ENCODE peak calls at places on chromosomes 4 and X, in four cellular contexts. E is KBM-7; A is prostate gland; V is stimulated activated CD8-positive, alpha-beta memory T cell treated with anti-CD3 and anti-CD28 coated beads, Interleukin-7, amount 100 ng/mL, for 1 hour. U is an unnamed sample.
A peak's percentile ranks its signal among the peaks of the same experiment; 100 is the strongest.

GRCh38 chr4:169659736-169660670 is 39.6 kb downstream of the CLCN3 start:
- DNase-seq in E (peak; percentile 74), A (peak; percentile 94), V (peak; percentile 27), U (peak; percentile 87)

GRCh38 chr4:101643201-101643600 is 147.3 kb upstream of the BANK1 start:
- DNase-seq in E (no peak), A (no peak), V (no peak), U (no peak)

GRCh38 chr4:16026155-16026761 is 57.6 kb downstream of the PROM1 start:
- DNase-seq in E (peak; percentile 59), A (peak; percentile 34), V (no peak), U (no peak)

GRCh38 chr4:33592701-33593100 is 2651.6 kb downstream of the ARAP2 start:
- DNase-seq in E (no peak), A (no peak), V (no peak), U (no peak)

GRCh38 chrX:2984342-2984741 is 22.0 kb upstream of the ARSH start:
- DNase-seq in E (no peak), A (no peak), V (no peak), U (no peak)

GRCh38 chr4:8702516-8703400 is 110.2 kb downstream of the CPZ start:
- DNase-seq in E (no peak), A (no peak), V (no peak), U (no peak)

GRCh38 chrX:115679460-115679859 is 118.5 kb downstream of the PLS3 start:
- DNase-seq in E (peak; percentile 26), A (no peak), V (no peak), U (no peak)

GRCh38 chr4:69832326-69833030 is 27.5 kb downstream of the SULT1E1 start:
- DNase-seq in E (peak; percentile 59), A (no peak), V (no peak), U (no peak)

GRCh38 chr4:113248320-113248719 is 198.9 kb downstream of the ANK2 start:
- DNase-seq in E (no peak), A (no peak), V (no peak), U (no peak)

GRCh38 chr4:21656832-21657231 is 291.7 kb downstream of the KCNIP4 start:
- DNase-seq in E (no peak), A (no peak), V (no peak), U (no peak)

GRCh38 chr4:105387466-105387865 is 86.4 kb downstream of the PPA2 start:
- DNase-seq in E (no peak), A (no peak), V (no peak), U (no peak)

GRCh38 chrX:143298663-143299241 is 218.5 kb downstream of the SPANXN3 start:
- DNase-seq in E (no peak), A (no peak), V (no peak), U (no peak)

GRCh38 chr4:183637461-183637860 is 21.5 kb downstream of the RWDD4 start:
- DNase-seq in E (no peak), A (no peak), V (no peak), U (no peak)

GRCh38 chr4:136847881-136848621 is 684.2 kb downstream of the PCDH18 start:
- DNase-seq in E (no peak), A (no peak), V (no peak), U (no peak)

GRCh38 chrX:20265221-20265725 is 1.4 kb downstream of the RPS6KA3 start:
- DNase-seq in E (peak; percentile 78), A (peak; percentile 43), V (peak; percentile 37), U (no peak)

GRCh38 chr4:1910643-1911042 is 39.5 kb downstream of the NSD2 start:
- DNase-seq in E (peak; percentile 58), A (peak; percentile 26), V (no peak), U (no peak)

GRCh38 chr4:170420255-170420693 is 330.5 kb upstream of the AADAT start:
- DNase-seq in E (peak; percentile 97), A (no peak), V (no peak), U (no peak)

GRCh38 chr4:27684501-27685077 is 823.9 kb downstream of the STIM2 start:
- DNase-seq in E (peak; percentile 58), A (peak; percentile 25), V (no peak), U (no peak)

GRCh38 chr4:1594871-1595788 is 89.0 kb downstream of the FAM53A start:
- DNase-seq in E (no peak), A (no peak), V (no peak), U (no peak)

GRCh38 chr4:71130827-71131603 is 137.6 kb downstream of the DCK start:
- DNase-seq in E (no peak), A (no peak), V (no peak), U (no peak)

GRCh38 chr4:110654254-110654635 is 31.4 kb upstream of the PITX2 start:
- DNase-seq in E (no peak), A (no peak), V (no peak), U (no peak)

GRCh38 chr4:17817027-17817426 is 6.2 kb downstream of the NCAPG start:
- DNase-seq in E (peak; percentile 48), A (no peak), V (no peak), U (no peak)

GRCh38 chrX:17412692-17413091 is 37.7 kb downstream of the NHS start:
- DNase-seq in E (no peak), A (no peak), V (no peak), U (no peak)

GRCh38 chrX:15087747-15088146 is 182.1 kb downstream of the ASB9 start:
- DNase-seq in E (no peak), A (no peak), V (no peak), U (no peak)

GRCh38 chrX:134692990-134693389 is 34.7 kb upstream of the PLAC1 start:
- DNase-seq in E (no peak), A (no peak), V (no peak), U (no peak)

GRCh38 chr4:86496094-86497060 is 97.7 kb upstream of the PTPN13 start:
- DNase-seq in E (peak; percentile 63), A (peak; percentile 20), V (no peak), U (no peak)

GRCh38 chr4:174045381-174045780 is 238.1 kb downstream of the FBXO8 start:
- DNase-seq in E (no peak), A (no peak), V (no peak), U (no peak)

GRCh38 chr4:157128395-157128794 is 52.4 kb downstream of the GLRB start:
- DNase-seq in E (peak; percentile 8), A (no peak), V (no peak), U (no peak)

GRCh38 chr4:7422898-7423180 is 11.9 kb downstream of the PSAPL1 start:
- DNase-seq in E (no peak), A (no peak), V (no peak), U (no peak)

GRCh38 chrX:10166731-10167149 is 10.0 kb downstream of the CLCN4 start:
- DNase-seq in E (peak; percentile 74), A (no peak), V (no peak), U (no peak)

GRCh38 chr4:8157496-8157895 is 1.1 kb downstream of the ABLIM2 start:
- DNase-seq in E (no peak), A (no peak), V (no peak), U (no peak)

GRCh38 chr4:63582997-63583396 is 826.3 kb downstream of the TECRL start:
- DNase-seq in E (no peak), A (no peak), V (no peak), U (no peak)

GRCh38 chr4:88807499-88807898 is 109.9 kb upstream of the NAP1L5 start:
- DNase-seq in E (no peak), A (no peak), V (no peak), U (no peak)

GRCh38 chrX:78029663-78030062 is 60.2 kb upstream of the PGAM4 start:
- DNase-seq in E (peak; percentile 21), A (peak; percentile 10), V (no peak), U (no peak)

GRCh38 chr4:16508968-16509367 is 282.7 kb upstream of the TAPT1 start:
- DNase-seq in E (peak; percentile 40), A (no peak), V (no peak), U (no peak)

U was measured in cerebellar nuclear complex.